ENCODE peak calls at places on chromosomes 6 and 20, in eight cellular contexts. C is lung, Y is retinal pigment epithelial cell, M is MM.1S, D is BE2C, Q is spleen, E is PC-9, T is hepatocyte. R is an unnamed sample.

GRCh38 chr6:30378290-30378937 is 33.5 kb downstream of the RPP21 start:
- DNase-seq in T (peak; percentile 69), E (no peak), Y (no peak), M (no peak), Q (no peak), D (no peak), C (no peak), R (no peak)

GRCh38 chr20:45888681-45889080 is 1.3 kb upstream of the SPATA25 start:
- DNase-seq in T (no peak), M (no peak), C (no peak), Y (no peak), Q (no peak), E (no peak), D (no peak), R (no peak)

GRCh38 chr6:119844385-119844784 is 494.8 kb upstream of the MAN1A1 start:
- DNase-seq in C (no peak), D (peak; percentile 32), Q (no peak), T (no peak), E (no peak), Y (no peak), M (no peak), R (no peak)

GRCh38 chr6:168132531-168133184 is 53.6 kb upstream of the FRMD1 start:
- DNase-seq in M (no peak), Q (no peak), D (peak; percentile 66), Y (peak; percentile 19), E (no peak), C (peak; percentile 46), T (peak; percentile 73), R (no peak)

GRCh38 chr20:10047427-10047826 is 12.6 kb downstream of the ANKEF1 start:
- DNase-seq in E (no peak), T (no peak), D (peak; percentile 53), C (no peak), Q (no peak), Y (no peak), M (no peak), R (no peak)

GRCh38 chr6:123901441-123901840 is 97.8 kb downstream of the NKAIN2 start:
- DNase-seq in C (no peak), D (no peak), Y (no peak), T (no peak), M (no peak), E (no peak), Q (no peak), R (no peak)

GRCh38 chr6:1838604-1839003 is 228.9 kb downstream of the FOXC1 start:
- DNase-seq in Q (no peak), M (no peak), C (no peak), Y (peak; percentile 58), T (no peak), E (no peak), D (no peak), R (no peak)

GRCh38 chr6:48998574-48998973 is 464.5 kb downstream of the MMUT start:
- DNase-seq in D (no peak), Y (no peak), E (no peak), Q (no peak), M (no peak), T (no peak), C (no peak), R (no peak)

GRCh38 chr6:56746767-56747504 is 104.2 kb upstream of the DST start:
- DNase-seq in Y (no peak), C (no peak), T (no peak), Q (no peak), E (no peak), M (no peak), D (no peak), R (no peak)

GRCh38 chr6:168090064-168090690 is 11.2 kb upstream of the FRMD1 start:
- DNase-seq in T (no peak), C (no peak), M (no peak), E (no peak), D (no peak), Y (no peak), Q (peak; percentile 64), R (no peak)

GRCh38 chr20:24949756-24950127 is 673 bp downstream of the CST7 start:
- DNase-seq in C (peak; percentile 28), Y (no peak), E (peak; percentile 21), M (no peak), Q (peak; percentile 81), D (no peak), T (no peak), R (peak; percentile 22)

GRCh38 chr20:1636621-1637020 is 16.8 kb upstream of the SIRPB1 start:
- DNase-seq in D (no peak), Y (no peak), E (no peak), T (no peak), C (no peak), Q (no peak), M (no peak), R (no peak)

GRCh38 chr6:4805553-4806307 is 29.5 kb downstream of the CDYL start:
- DNase-seq in E (peak; percentile 25), Y (peak; percentile 25), D (peak; percentile 53), C (peak; percentile 48), M (no peak), Q (no peak), T (peak; percentile 27), R (peak; percentile 32)

GRCh38 chr6:98747960-98748359 is 86.4 kb upstream of the POU3F2 start:
- DNase-seq in Q (no peak), C (no peak), Y (no peak), D (no peak), E (no peak), M (no peak), T (no peak), R (no peak)

GRCh38 chr6:80165143-80165542 is 58.7 kb downstream of the BCKDHB start:
- DNase-seq in C (no peak), M (peak; percentile 73), D (no peak), T (no peak), E (no peak), Y (no peak), Q (no peak), R (peak; percentile 75)

GRCh38 chr6:109165392-109165964 is 70.2 kb downstream of the CEP57L1 start:
- DNase-seq in T (peak; percentile 70), C (no peak), E (peak; percentile 6), M (no peak), Q (no peak), Y (peak; percentile 14), D (no peak), R (no peak)

GRCh38 chr20:41664584-41664983 is 46.4 kb upstream of the CHD6 start:
- DNase-seq in D (peak; percentile 21), M (peak; percentile 56), E (no peak), C (no peak), Y (no peak), T (no peak), Q (no peak), R (peak; percentile 66)

GRCh38 chr6:2848851-2849250 is 7.2 kb upstream of the SERPINB1 start:
- DNase-seq in T (no peak), M (peak; percentile 75), Y (no peak), Q (peak; percentile 86), D (no peak), C (no peak), E (no peak), R (peak; percentile 76)

GRCh38 chr6:100706491-100706890 is 174.6 kb downstream of the ASCC3 start:
- DNase-seq in E (no peak), Y (no peak), D (no peak), C (no peak), M (no peak), Q (no peak), T (no peak), R (no peak)

GRCh38 chr20:10219452-10219791 is 792 bp downstream of the SNAP25 start:
- DNase-seq in E (peak; percentile 62), Q (peak; percentile 86), Y (no peak), T (peak; percentile 93), D (peak; percentile 94), C (peak; percentile 61), M (peak; percentile 66), R (peak; percentile 61)

GRCh38 chr6:127690092-127690491 is 113.1 kb downstream of the C6orf58 start:
- DNase-seq in M (no peak), E (peak; percentile 0), Q (no peak), Y (no peak), D (no peak), C (no peak), T (peak; percentile 12), R (no peak)

GRCh38 chr6:82783587-82784253 is 281.9 kb downstream of the UBE3D start:
- DNase-seq in T (no peak), E (no peak), Q (no peak), C (no peak), D (no peak), M (no peak), Y (no peak), R (peak; percentile 28)
- TF ChIP-seq CTCF in T (peak; percentile 9), E (no peak), Q (no peak), C (no peak), D (peak; percentile 49), M (no peak), Y (peak; percentile 44), R (peak; percentile 41)

GRCh38 chr6:35484921-35485392 is 11.9 kb downstream of the TEAD3 start:
- DNase-seq in T (no peak), E (peak; percentile 70), C (no peak), D (no peak), Q (no peak), Y (no peak), M (no peak), R (no peak)
- H3K4me3 ChIP-seq in T (no peak overlapping the region), E (peak overlapping the region; percentile 58), C (no peak overlapping the region), D (no peak overlapping the region), Q (no peak overlapping the region), Y (no peak overlapping the region), M (no peak overlapping the region), R (no peak overlapping the region)

GRCh38 chr6:166167801-166168615 is at the start of gene TBXT:
- DNase-seq in T (peak; percentile 19), M (no peak), Y (no peak), Q (no peak), E (no peak), D (peak; percentile 38), C (no peak), R (peak; percentile 92)
- TF ChIP-seq CTCF in T (no peak), M (no peak), Y (no peak), Q (no peak), E (no peak), D (no peak), C (no peak), R (no peak)

GRCh38 chr20:63499333-63499969 is 568 bp upstream of the EEF1A2 start:
- DNase-seq in T (no peak), M (no peak), E (no peak), D (peak; percentile 80), Q (no peak), Y (no peak), C (no peak), R (no peak)
- H3K4me3 ChIP-seq in T (no peak overlapping the region), M (no peak overlapping the region), E (no peak overlapping the region), D (peak overlapping the region; percentile 55), Q (peak overlapping the region; percentile 39), Y (peak overlapping the region; percentile 8), C (no peak overlapping the region), R (no peak overlapping the region)

GRCh38 chr20:12966468-12967085 is 42.2 kb upstream of the SPTLC3 start:
- DNase-seq in M (peak; percentile 37), E (no peak), Q (no peak), D (no peak), T (peak; percentile 60), Y (no peak), C (no peak), R (no peak)
- TF ChIP-seq CTCF in M (peak; percentile 32), E (peak; percentile 62), Q (peak; percentile 11), D (peak; percentile 9), T (peak; percentile 65), Y (peak; percentile 60), C (no peak), R (no peak)

GRCh38 chr6:138428943-138429616 is 25.1 kb downstream of the HEBP2 start:
- DNase-seq in E (no peak), M (peak; percentile 57), Y (no peak), D (no peak), T (peak; percentile 69), C (no peak), Q (no peak), R (peak; percentile 63)
- H3K4me3 ChIP-seq in E (no peak overlapping the region), M (no peak overlapping the region), Y (no peak overlapping the region), D (no peak overlapping the region), T (no peak overlapping the region), C (no peak overlapping the region), Q (no peak overlapping the region), R (no peak overlapping the region)

R was measured in GM12865.